ENCODE peak calls at places on chromosomes 5 and 9, in four cellular contexts. O, C, U and A are unnamed samples.

GRCh38 chr5:65481171-65481575 is 547 bp downstream of the ADAMTS6 start:
- DNase-seq in O (no peak), C (no peak), U (no peak), A (peak)

GRCh38 chr5:28402590-28403301 is 1364.4 kb upstream of the CDH9 start:
- DNase-seq in O (no peak), C (no peak), U (no peak), A (no peak)

GRCh38 chr9:70031141-70031545 is 12.5 kb upstream of the MAMDC2 start:
- DNase-seq in O (no peak), C (peak), U (no peak), A (peak)

GRCh38 chr5:138659121-138659520 is 83.9 kb upstream of the HSPA9 start:
- DNase-seq in O (no peak), C (no peak), U (no peak), A (no peak)

GRCh38 chr9:36149197-36149596 is 12.7 kb downstream of the GLIPR2 start:
- DNase-seq in O (no peak), C (peak), U (no peak), A (peak)

GRCh38 chr5:159405611-159406031 is 75.3 kb upstream of the IL12B start:
- DNase-seq in O (no peak), C (no peak), U (no peak), A (no peak)

GRCh38 chr5:53211799-53212198 is 102.2 kb upstream of the MOCS2 start:
- DNase-seq in O (no peak), C (peak), U (no peak), A (peak)

GRCh38 chr9:108444400-108445358 is 411.1 kb downstream of the ACTL7B start:
- DNase-seq in O (peak), C (peak), U (no peak), A (peak)

GRCh38 chr5:95712347-95712958 is 18.7 kb upstream of the RHOBTB3 start:
- DNase-seq in O (peak), C (peak), U (no peak), A (peak)

GRCh38 chr5:22719842-22720241 is 133.3 kb downstream of the CDH12 start:
- DNase-seq in O (no peak), C (no peak), U (no peak), A (no peak)

GRCh38 chr5:133531178-133531577 is 81.2 kb downstream of the FSTL4 start:
- DNase-seq in O (no peak), C (no peak), U (no peak), A (no peak)

GRCh38 chr5:40333459-40334241 is 346.1 kb upstream of the PTGER4 start:
- DNase-seq in O (no peak), C (peak), U (no peak), A (peak)

GRCh38 chr5:45793638-45794532 is 97.7 kb upstream of the HCN1 start:
- DNase-seq in O (no peak), C (no peak), U (no peak), A (no peak)

GRCh38 chr5:79849486-79850315 is 141.4 kb downstream of the MTX3 start:
- DNase-seq in O (no peak), C (no peak), U (no peak), A (peak)

GRCh38 chr5:120388016-120388781 is 75.9 kb upstream of the PRR16 start:
- DNase-seq in O (peak), C (peak), U (no peak), A (no peak)

GRCh38 chr9:37915911-37916470 is 12.1 kb upstream of the SLC25A51 start:
- DNase-seq in O (no peak), C (no peak), U (no peak), A (no peak)

GRCh38 chr5:134246771-134247329 is 21.0 kb upstream of the PPP2CA start:
- DNase-seq in O (no peak), C (no peak), U (no peak), A (no peak)

GRCh38 chr5:178778919-178779318 is 48.5 kb upstream of the ZNF354A start:
- DNase-seq in O (no peak), C (no peak), U (no peak), A (no peak)

GRCh38 chr5:94432499-94432898 is 185.9 kb downstream of the KIAA0825 start:
- DNase-seq in O (no peak), C (peak), U (no peak), A (no peak)

GRCh38 chr5:133359861-133360260 is 252.5 kb downstream of the FSTL4 start:
- DNase-seq in O (no peak), C (no peak), U (no peak), A (no peak)

GRCh38 chr5:177508837-177509236 is 789 bp downstream of the DOK3 start:
- DNase-seq in O (no peak), C (no peak), U (no peak), A (no peak)

GRCh38 chr5:179269781-179270543 is 75.3 kb downstream of the ADAMTS2 start:
- DNase-seq in O (no peak), C (no peak), U (no peak), A (peak)

GRCh38 chr9:93520523-93520922 is 55.9 kb upstream of the PHF2 start:
- DNase-seq in O (no peak), C (no peak), U (no peak), A (no peak)

GRCh38 chr5:173631478-173631877 is 15.0 kb upstream of the BOD1 start:
- DNase-seq in O (no peak), C (no peak), U (no peak), A (no peak)

GRCh38 chr9:90836396-90837080 is 34.9 kb downstream of the SYK start:
- DNase-seq in O (no peak), C (no peak), U (no peak), A (no peak)

GRCh38 chr5:150801117-150801927 is 22.8 kb downstream of the SMIM3 start:
- DNase-seq in O (no peak), C (peak), U (peak), A (peak)

GRCh38 chr5:164097747-164098146 is 592.3 kb downstream of the MAT2B start:
- DNase-seq in O (no peak), C (peak), U (no peak), A (no peak)

GRCh38 chr9:105044458-105044857 is 116.5 kb upstream of the ABCA1 start:
- DNase-seq in O (no peak), C (no peak), U (no peak), A (no peak)

GRCh38 chr9:21677834-21678233 is 124.6 kb upstream of the MTAP start:
- DNase-seq in O (no peak), C (peak), U (no peak), A (peak)

GRCh38 chr5:89265511-89266169 is 382.7 kb upstream of the MEF2C start:
- DNase-seq in O (peak), C (peak), U (no peak), A (peak)

GRCh38 chr5:36720688-36721087 is 114.3 kb downstream of the SLC1A3 start:
- DNase-seq in O (no peak), C (no peak), U (no peak), A (no peak)

GRCh38 chr5:31347558-31347905 is 154.0 kb downstream of the CDH6 start:
- DNase-seq in O (no peak), C (no peak), U (no peak), A (no peak)

DNA sequence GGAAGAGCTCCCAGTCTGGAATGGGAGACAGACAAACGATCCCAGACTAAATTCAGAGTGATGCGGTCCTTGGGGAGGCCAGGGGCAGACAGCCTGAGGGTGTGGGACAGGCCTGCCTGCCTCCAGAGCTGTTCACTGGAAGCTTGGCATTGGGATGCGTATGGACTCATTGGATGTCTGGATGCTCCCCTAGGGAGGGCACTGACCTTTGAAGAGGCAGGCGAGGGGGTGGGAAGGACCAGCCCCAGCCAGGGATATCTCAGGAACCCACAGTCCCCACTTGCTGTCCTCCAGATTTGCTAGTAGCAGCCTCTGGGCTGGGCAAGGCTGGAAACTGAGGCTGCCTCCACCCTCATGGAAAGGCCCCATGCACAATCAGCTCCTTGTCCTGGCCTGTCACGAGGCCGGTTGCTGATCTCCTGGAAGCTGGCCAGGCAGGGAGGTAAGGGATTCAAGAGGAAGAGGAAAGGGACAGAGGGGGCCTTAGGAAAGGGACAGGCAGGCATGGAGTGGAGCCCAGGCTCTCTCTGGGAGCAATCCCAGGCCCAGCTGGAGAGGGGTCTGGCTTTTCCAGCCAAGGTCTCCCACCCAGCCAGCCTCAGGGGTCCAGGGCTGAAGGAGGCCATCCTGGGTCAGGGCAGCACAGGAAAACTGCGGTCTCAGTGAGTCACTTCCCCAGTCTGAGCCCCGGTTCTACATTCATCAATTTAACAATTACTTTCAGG is 69.1 kb upstream of the GGTA1 start:
- DNase-seq in O (no peak), C (peak), U (no peak), A (no peak)
- H3K4me3 ChIP-seq in O (peak), C (no peak), U (no peak), A (no peak)

GRCh38 chr9:114503522-114504340 is 1.5 kb downstream of the WHRN start:
- DNase-seq in O (no peak), C (no peak), U (no peak), A (no peak)
- H3K4me3 ChIP-seq in O (peak), C (peak), U (peak), A (peak)

DNA sequence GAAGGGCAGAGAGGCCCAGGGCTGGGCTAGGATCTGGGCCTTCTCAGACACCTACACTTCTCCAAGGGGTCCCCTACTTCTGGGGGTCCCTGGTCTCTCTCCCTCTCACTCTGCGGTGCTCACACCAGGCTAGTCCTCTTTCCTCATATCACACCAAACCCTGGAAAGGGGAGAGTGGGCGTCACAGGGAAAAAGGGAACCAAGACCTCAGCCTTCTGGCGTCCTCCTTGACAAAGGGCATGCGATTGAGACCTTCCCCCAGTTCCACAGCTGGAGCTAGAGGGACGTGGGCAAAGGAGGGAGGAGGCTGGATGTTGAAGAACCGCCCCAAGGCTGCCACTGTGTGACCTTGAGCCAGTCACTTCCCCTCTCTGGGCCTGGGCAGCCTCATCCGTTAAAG is 18.5 kb upstream of the TOR2A start:
- DNase-seq in O (no peak), C (no peak), U (no peak), A (no peak)
- H3K4me3 ChIP-seq in O (no peak), C (no peak), U (no peak), A (no peak)

DNA sequence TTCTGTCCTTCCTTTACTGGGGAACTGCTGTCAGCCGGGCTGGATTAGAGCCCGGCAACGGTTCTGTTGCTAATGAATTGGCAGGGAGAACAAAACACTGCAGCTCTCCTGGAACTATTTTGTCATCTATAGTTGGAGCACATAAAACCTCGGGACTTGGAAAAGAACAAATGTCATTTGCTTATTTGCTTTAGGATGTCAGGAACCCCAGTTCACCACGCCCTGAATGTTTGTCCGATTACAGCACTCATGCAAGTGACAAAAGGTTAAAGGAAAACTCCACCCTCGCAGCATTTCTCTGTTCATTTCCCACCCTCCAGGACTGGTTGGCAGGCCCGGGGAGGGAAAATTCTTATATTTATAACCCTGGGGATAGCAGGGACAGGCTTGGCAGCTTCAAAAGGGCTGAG is 66.5 kb upstream of the PLPP1 start:
- DNase-seq in O (no peak), C (peak), U (peak), A (peak)
- H3K4me3 ChIP-seq in O (no peak), C (no peak), U (no peak), A (no peak)

DNA sequence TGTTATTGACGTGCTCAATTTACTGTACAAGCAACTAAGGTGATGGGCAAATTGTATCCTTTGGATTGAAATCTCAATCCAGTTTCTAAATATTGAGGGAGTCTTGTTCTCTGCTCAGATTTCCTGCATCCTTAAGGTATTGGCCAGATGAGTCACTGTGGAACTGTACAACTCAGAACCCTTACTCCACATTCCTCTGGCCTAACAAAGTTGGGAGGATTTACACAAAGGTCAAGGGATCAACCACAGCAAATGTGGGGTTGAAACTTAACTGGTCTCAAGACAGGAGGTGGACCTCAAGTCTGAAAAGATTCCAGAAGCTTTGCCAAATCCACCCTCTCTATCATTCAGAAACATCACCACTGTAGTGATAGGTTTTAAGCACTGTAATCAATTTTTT is 81.5 kb upstream of the AGXT2 start:
- DNase-seq in O (no peak), C (no peak), U (no peak), A (no peak)
- H3K4me3 ChIP-seq in O (no peak), C (no peak), U (no peak), A (no peak)

GRCh38 chr9:136229096-136230065 is 16.2 kb downstream of the QSOX2 start:
- DNase-seq in O (no peak), C (peak), U (no peak), A (peak)

GRCh38 chr9:136228107-136228875 is 17.3 kb downstream of the QSOX2 start:
- DNase-seq in O (peak), C (peak), U (no peak), A (peak)

GRCh38 chr9:136231478-136232297 is 13.9 kb downstream of the QSOX2 start:
- DNase-seq in O (no peak), C (no peak), U (no peak), A (no peak)

GRCh38 chr9:136230773-136231172 is 14.8 kb downstream of the QSOX2 start:
- DNase-seq in O (no peak), C (no peak), U (no peak), A (no peak)

GRCh38 chr9:136230365-136230764 is 15.2 kb downstream of the QSOX2 start:
- DNase-seq in O (no peak), C (no peak), U (no peak), A (no peak)
- H3K4me3 ChIP-seq in O (no peak), C (no peak), U (no peak), A (no peak)

GRCh38 chr9:132647806-132648205 is 22.0 kb downstream of the DDX31 start:
- DNase-seq in O (no peak), C (no peak), U (no peak), A (no peak)
- H3K4me3 ChIP-seq in O (no peak), C (no peak), U (no peak), A (no peak)

DNA sequence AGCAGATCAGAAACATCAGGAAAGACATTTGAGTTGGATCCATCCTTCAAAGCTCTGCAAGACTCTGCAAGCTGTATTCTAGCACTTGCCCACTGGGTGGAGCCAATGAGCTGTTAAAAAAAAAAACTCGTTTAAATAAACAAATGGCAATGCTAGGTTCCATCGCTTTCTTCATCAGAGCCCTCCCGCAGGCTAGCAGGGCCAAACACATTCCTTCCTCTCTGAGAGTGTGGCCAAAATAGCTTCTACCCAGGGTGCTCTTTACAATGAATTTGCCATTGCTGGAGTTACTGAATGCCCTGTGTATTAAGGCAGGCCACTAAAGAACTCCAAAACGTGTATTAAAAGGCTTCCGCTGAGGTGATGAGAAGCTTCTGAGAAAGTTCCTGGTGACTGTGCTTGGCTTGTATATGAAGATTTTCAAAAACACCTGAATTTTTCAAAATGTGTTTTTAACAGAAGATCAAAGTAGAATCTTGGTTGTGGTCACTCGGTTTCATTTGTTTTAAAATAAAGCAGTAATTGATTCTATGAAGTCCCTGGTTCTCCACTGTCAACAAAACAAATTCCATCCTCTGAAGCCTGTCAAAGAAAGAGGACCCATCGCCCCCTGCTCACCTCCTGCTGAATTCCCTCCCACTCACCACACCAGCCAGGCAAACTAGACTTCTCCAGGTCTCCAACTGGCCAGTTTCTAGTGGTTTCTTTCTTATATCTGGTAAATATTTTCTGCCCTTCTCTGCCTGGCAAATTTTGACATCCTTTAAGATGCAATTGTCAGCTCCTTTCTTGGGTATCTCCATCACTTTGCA is 36.5 kb upstream of the EQTN start:
- DNase-seq in O (peak), C (peak), U (peak), A (peak)
- H3K4me3 ChIP-seq in O (no peak), C (no peak), U (no peak), A (no peak)

GRCh38 chr5:171317225-171317624 is 8.2 kb downstream of the TLX3 start:
- DNase-seq in O (no peak), C (no peak), U (no peak), A (no peak)

GRCh38 chr5:171315386-171315891 is 6.4 kb downstream of the TLX3 start:
- DNase-seq in O (no peak), C (no peak), U (no peak), A (peak)

GRCh38 chr5:171314728-171315385 is 5.8 kb downstream of the TLX3 start:
- DNase-seq in O (no peak), C (peak), U (no peak), A (no peak)

GRCh38 chr5:171316258-171317121 is 7.4 kb downstream of the TLX3 start:
- DNase-seq in O (no peak), C (peak), U (no peak), A (no peak)

GRCh38 chr5:171315925-171316257 is 6.8 kb downstream of the TLX3 start:
- DNase-seq in O (no peak), C (no peak), U (no peak), A (no peak)
- H3K4me3 ChIP-seq in O (peak), C (no peak), U (no peak), A (no peak)

GRCh38 chr9:87580941-87581438 is 83.3 kb downstream of the DAPK1 start:
- DNase-seq in O (no peak), C (no peak), U (no peak), A (no peak)

GRCh38 chr9:87579761-87580626 is 82.3 kb downstream of the DAPK1 start:
- DNase-seq in O (no peak), C (peak), U (no peak), A (no peak)

GRCh38 chr9:87578625-87579024 is 81.0 kb downstream of the DAPK1 start:
- DNase-seq in O (no peak), C (no peak), U (no peak), A (no peak)

GRCh38 chr9:87581949-87582637 is 84.4 kb downstream of the DAPK1 start:
- DNase-seq in O (no peak), C (no peak), U (no peak), A (no peak)

DNA sequence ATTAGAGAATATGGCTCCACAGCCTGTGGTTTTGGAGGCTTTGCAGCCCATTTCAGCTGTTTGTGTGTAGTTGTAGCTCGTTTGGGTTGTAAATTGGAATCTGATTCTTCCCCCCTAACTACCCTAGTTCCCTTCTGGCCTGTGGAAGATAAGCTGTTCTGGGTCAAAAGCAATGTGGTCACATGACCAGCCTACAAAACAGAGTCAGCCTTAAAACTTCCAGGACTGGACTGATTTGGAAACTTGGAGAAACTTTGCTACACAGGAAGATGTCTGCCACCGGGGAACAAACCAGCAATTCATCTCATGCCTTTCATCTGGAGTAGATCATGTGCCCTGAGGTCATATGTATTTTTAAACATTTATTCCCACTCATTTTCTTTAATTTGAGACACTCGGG is 83.8 kb downstream of the DAPK1 start:
- DNase-seq in O (no peak), C (no peak), U (no peak), A (no peak)
- H3K4me3 ChIP-seq in O (no peak), C (no peak), U (no peak), A (no peak)